ENCODE peak calls at places on chromosomes 6 and 20, in ten cellular contexts. I, O, D, N, M, T, X, U, S and A are unnamed samples.

GRCh38 chr6:126764104-126764503 is 354.4 kb upstream of the RSPO3 start:
- DNase-seq in N (no peak), X (no peak), S (no peak), U (no peak), I (no peak), M (peak), O (no peak), D (no peak), T (no peak), A (no peak)

GRCh38 chr6:2468601-2468955 is 223.2 kb upstream of the GMDS start:
- DNase-seq in X (no peak), N (no peak), T (no peak), O (no peak), S (no peak), U (no peak), I (no peak), M (no peak), D (no peak), A (no peak)

GRCh38 chr6:36461646-36462045 is 18.8 kb downstream of the KCTD20 start:
- DNase-seq in U (no peak), T (no peak), D (no peak), N (no peak), O (no peak), I (no peak), M (no peak), S (no peak), X (no peak), A (no peak)

GRCh38 chr20:21767739-21768223 is 62.3 kb downstream of the PAX1 start:
- DNase-seq in N (no peak), U (no peak), T (no peak), M (no peak), S (no peak), O (peak), I (no peak), D (no peak), X (no peak), A (no peak)

GRCh38 chr6:43076928-43077809 is 1.1 kb downstream of the PTK7 start:
- DNase-seq in N (peak), S (no peak), I (peak), X (no peak), M (peak), O (peak), D (no peak), U (no peak), T (no peak), A (peak)

GRCh38 chr6:56368484-56368883 is 121.1 kb upstream of the COL21A1 start:
- DNase-seq in N (no peak), D (no peak), M (no peak), T (no peak), X (no peak), O (no peak), U (no peak), I (no peak), S (no peak), A (no peak)

GRCh38 chr6:106315765-106316375 is 9.7 kb downstream of the ATG5 start:
- DNase-seq in T (no peak), O (no peak), I (no peak), D (no peak), N (no peak), X (no peak), M (no peak), U (no peak), S (no peak), A (no peak)

GRCh38 chr6:13261464-13261994 is 66.8 kb downstream of the TBC1D7 start:
- DNase-seq in O (no peak), U (peak), M (peak), N (no peak), I (no peak), X (no peak), D (peak), S (no peak), T (no peak), A (no peak)

GRCh38 chr6:36722365-36722764 is 24.7 kb downstream of the RAB44 start:
- DNase-seq in O (no peak), U (no peak), M (no peak), S (no peak), T (no peak), X (no peak), I (no peak), N (no peak), D (no peak), A (no peak)

GRCh38 chr20:59469266-59470252 is 134.8 kb upstream of the PHACTR3 start:
- DNase-seq in X (no peak), T (no peak), M (peak), I (no peak), D (no peak), O (peak), N (no peak), U (no peak), S (no peak), A (no peak)

GRCh38 chr20:53163486-53163885 is 191.3 kb downstream of the TSHZ2 start:
- DNase-seq in U (no peak), N (peak), O (no peak), S (peak), X (no peak), T (no peak), I (no peak), D (no peak), M (no peak), A (no peak)

GRCh38 chr20:50029697-50030428 is 47.1 kb downstream of the SNAI1 start:
- DNase-seq in T (no peak), S (peak), D (no peak), X (no peak), O (no peak), U (no peak), N (peak), I (peak), M (no peak), A (no peak)

GRCh38 chr6:89411269-89412070 is 603 bp downstream of the RRAGD start:
- DNase-seq in N (no peak), S (no peak), M (peak), X (no peak), U (peak), T (no peak), I (peak), O (peak), D (no peak), A (peak)

GRCh38 chr20:48076772-48077171 is 291.5 kb upstream of the SULF2 start:
- DNase-seq in D (no peak), O (no peak), N (no peak), M (no peak), X (no peak), I (no peak), U (no peak), S (no peak), T (no peak), A (no peak)

GRCh38 chr20:60104980-60105379 is 146.8 kb downstream of the CDH26 start:
- DNase-seq in S (no peak), I (no peak), N (no peak), X (no peak), M (no peak), U (no peak), O (peak), T (no peak), D (no peak), A (no peak)

GRCh38 chr6:144262470-144263369 is 22.4 kb upstream of the UTRN start:
- DNase-seq in D (no peak), O (no peak), N (no peak), S (no peak), M (no peak), X (peak), T (no peak), U (no peak), I (no peak), A (no peak)

GRCh38 chr20:53866787-53867740 is 203.3 kb downstream of the BCAS1 start:
- DNase-seq in O (no peak), T (no peak), N (peak), D (peak), I (no peak), U (no peak), S (no peak), X (peak), M (no peak), A (no peak)

GRCh38 chr20:45405566-45406259 is 2.4 kb upstream of the DBNDD2 start:
- DNase-seq in O (peak), I (peak), M (peak), D (no peak), T (no peak), U (peak), S (no peak), N (no peak), X (no peak), A (peak)

GRCh38 chr6:127190552-127190951 is 72.1 kb downstream of the RSPO3 start:
- DNase-seq in D (no peak), U (no peak), S (peak), N (peak), X (no peak), I (no peak), T (no peak), O (peak), M (peak), A (no peak)

GRCh38 chr20:62706857-62707256 is 1.8 kb upstream of the NTSR1 start:
- DNase-seq in X (no peak), N (no peak), D (no peak), O (no peak), M (no peak), U (no peak), T (no peak), S (no peak), I (no peak), A (no peak)

GRCh38 chr6:169963581-169964297 is 212.3 kb downstream of the ERMARD start:
- DNase-seq in I (no peak), T (no peak), O (no peak), N (no peak), D (peak), X (no peak), U (peak), S (no peak), M (no peak), A (peak)

GRCh38 chr6:36131517-36132220 is 1.4 kb downstream of the MAPK13 start:
- DNase-seq in U (peak), S (no peak), O (no peak), M (peak), T (no peak), N (peak), I (peak), X (peak), D (no peak), A (no peak)

GRCh38 chr6:137623293-137623692 is 129.1 kb upstream of the OLIG3 start:
- DNase-seq in T (no peak), D (no peak), N (no peak), S (no peak), O (no peak), I (no peak), M (peak), U (no peak), X (no peak), A (no peak)

GRCh38 chr6:30840084-30840921 is 44.0 kb upstream of the DDR1 start:
- DNase-seq in O (no peak), D (no peak), S (no peak), T (no peak), M (no peak), U (no peak), I (no peak), N (no peak), X (no peak), A (no peak)

GRCh38 chr6:36612101-36612625 is 18.0 kb downstream of the SRSF3 start:
- DNase-seq in S (no peak), D (no peak), X (no peak), I (no peak), U (peak), T (no peak), N (no peak), O (no peak), M (no peak), A (no peak)

GRCh38 chr20:19885981-19886665 is 128.1 kb downstream of the RIN2 start:
- DNase-seq in D (no peak), X (no peak), S (no peak), N (peak), T (no peak), U (peak), I (peak), M (peak), O (no peak), A (no peak)

GRCh38 chr6:170080828-170081368 is 210.0 kb downstream of the DLL1 start:
- DNase-seq in X (no peak), U (peak), O (peak), T (no peak), D (peak), N (no peak), S (no peak), M (peak), I (no peak), A (peak)

GRCh38 chr6:72948153-72948552 is 277.1 kb downstream of the KHDC1L start:
- DNase-seq in D (no peak), O (no peak), X (no peak), I (no peak), N (no peak), S (no peak), U (no peak), M (no peak), T (no peak), A (no peak)

GRCh38 chr20:57818418-57818817 is 108.6 kb upstream of the PMEPA1 start:
- DNase-seq in U (no peak), S (no peak), M (no peak), X (no peak), T (no peak), D (no peak), I (peak), O (no peak), N (peak), A (no peak)